ENCODE peak calls at places on chromosomes 4 and X, in seven cellular contexts. O, M, V, C, Z, Q and H are unnamed samples. For H3K4me1, the result is how much of the 10 kb centered on the place peaks cover.

GRCh38 chr4:57093816-57094481 is 16.2 kb downstream of the IGFBP7 start:
- DNase-seq in O (no peak), M (no peak), V (no peak), C (no peak), Z (no peak), Q (no peak), H (no peak)

GRCh38 chr4:116358633-116359222 is 726.6 kb downstream of the TRAM1L1 start:
- DNase-seq in O (peak), M (peak), V (no peak), C (peak), Z (no peak), Q (no peak), H (peak)

GRCh38 chr4:94454405-94454804 is 2.7 kb downstream of the PDLIM5 start:
- DNase-seq in O (no peak), M (no peak), V (no peak), C (peak), Z (no peak), Q (no peak), H (no peak)

GRCh38 chr4:145920205-145920604 is 18.4 kb downstream of the ZNF827 start:
- DNase-seq in O (no peak), M (no peak), V (no peak), C (peak), Z (peak), Q (peak), H (no peak)

GRCh38 chr4:127244515-127244914 is 388.2 kb upstream of the INTU start:
- DNase-seq in O (no peak), M (no peak), V (no peak), C (no peak), Z (no peak), Q (no peak), H (no peak)

GRCh38 chrX:45748443-45748842 is 547.8 kb upstream of the DIPK2B start:
- DNase-seq in O (no peak), M (no peak), V (no peak), C (no peak), Z (no peak), Q (no peak), H (no peak)

GRCh38 chrX:139969286-139969685 is 4.0 kb upstream of the CXorf66 start:
- DNase-seq in O (no peak), M (no peak), V (no peak), C (no peak), Z (no peak), Q (no peak), H (no peak)

GRCh38 chrX:106247162-106247561 is 79.1 kb downstream of the PWWP3B start:
- DNase-seq in O (no peak), M (no peak), V (no peak), C (no peak), Z (no peak), Q (no peak), H (no peak)

GRCh38 chr4:612052-612748 is 13.2 kb upstream of the PDE6B start:
- DNase-seq in O (no peak), M (no peak), V (no peak), C (no peak), Z (no peak), Q (no peak), H (no peak)

DNA sequence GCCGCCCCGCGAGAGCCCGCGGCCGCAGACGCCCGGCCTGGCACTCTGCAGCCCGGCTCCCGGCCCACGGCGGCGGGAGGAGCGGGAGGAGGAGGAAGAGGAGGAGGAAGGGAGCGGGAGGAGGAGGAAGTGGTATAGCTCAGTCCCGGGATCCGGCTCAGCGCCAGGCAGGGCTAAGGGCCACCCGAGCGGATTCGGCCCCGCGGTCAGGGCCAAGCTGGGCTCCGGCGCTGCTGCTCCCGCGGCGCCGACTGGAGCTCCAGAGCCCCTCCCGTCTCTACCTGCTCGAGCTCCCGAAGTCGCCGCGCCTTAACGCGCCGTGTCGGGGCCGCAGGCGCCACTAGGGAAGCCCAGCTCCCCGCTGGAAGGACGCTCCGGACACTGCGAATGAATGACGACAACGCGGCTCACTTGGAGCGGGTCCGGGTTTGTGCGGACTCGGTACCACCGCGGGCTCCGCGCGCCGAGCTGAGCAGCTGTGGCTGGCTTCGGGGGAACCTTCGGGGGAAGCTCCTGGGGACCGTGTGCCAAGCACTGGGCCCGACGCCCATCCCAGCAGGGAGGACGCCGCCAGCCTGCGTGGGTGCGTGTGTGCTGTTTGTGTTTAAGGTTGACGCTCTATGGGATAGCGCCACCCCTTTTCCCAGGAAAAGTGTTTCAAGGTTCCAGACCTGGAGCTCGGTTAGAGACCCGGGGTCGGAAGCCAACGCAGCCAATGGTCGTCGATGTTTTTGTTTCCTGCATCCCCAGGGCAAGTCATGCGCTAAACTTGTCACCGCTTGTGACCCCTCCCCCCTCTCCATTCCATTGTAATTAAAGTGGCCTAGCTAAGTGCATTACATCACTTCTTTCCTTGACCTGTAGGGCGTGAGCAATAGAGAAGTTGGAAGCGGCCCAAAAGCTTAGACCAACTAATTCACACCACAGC is at the start of gene TBC1D9:
- DNase-seq in O (peak), M (peak), V (no peak), C (peak), Z (peak), Q (peak), H (peak)
- TF ChIP-seq POLR2A in O (peak), M (peak), V (no peak), C (peak), Z (peak), Q (peak), H (peak)

GRCh38 chr4:184444953-184445309 is 29.4 kb downstream of the IRF2 start:
- DNase-seq in O (no peak), M (no peak), V (no peak), C (no peak), Z (no peak), Q (no peak), H (peak)

GRCh38 chr4:184441461-184442392 is 32.6 kb downstream of the IRF2 start:
- DNase-seq in O (no peak), M (no peak), V (no peak), C (peak), Z (no peak), Q (no peak), H (no peak)

GRCh38 chr4:184443318-184443717 is 31.0 kb downstream of the IRF2 start:
- DNase-seq in O (no peak), M (no peak), V (no peak), C (no peak), Z (no peak), Q (no peak), H (no peak)

GRCh38 chr4:184446132-184446531 is 28.2 kb downstream of the IRF2 start:
- DNase-seq in O (no peak), M (no peak), V (no peak), C (no peak), Z (no peak), Q (no peak), H (no peak)

DNA sequence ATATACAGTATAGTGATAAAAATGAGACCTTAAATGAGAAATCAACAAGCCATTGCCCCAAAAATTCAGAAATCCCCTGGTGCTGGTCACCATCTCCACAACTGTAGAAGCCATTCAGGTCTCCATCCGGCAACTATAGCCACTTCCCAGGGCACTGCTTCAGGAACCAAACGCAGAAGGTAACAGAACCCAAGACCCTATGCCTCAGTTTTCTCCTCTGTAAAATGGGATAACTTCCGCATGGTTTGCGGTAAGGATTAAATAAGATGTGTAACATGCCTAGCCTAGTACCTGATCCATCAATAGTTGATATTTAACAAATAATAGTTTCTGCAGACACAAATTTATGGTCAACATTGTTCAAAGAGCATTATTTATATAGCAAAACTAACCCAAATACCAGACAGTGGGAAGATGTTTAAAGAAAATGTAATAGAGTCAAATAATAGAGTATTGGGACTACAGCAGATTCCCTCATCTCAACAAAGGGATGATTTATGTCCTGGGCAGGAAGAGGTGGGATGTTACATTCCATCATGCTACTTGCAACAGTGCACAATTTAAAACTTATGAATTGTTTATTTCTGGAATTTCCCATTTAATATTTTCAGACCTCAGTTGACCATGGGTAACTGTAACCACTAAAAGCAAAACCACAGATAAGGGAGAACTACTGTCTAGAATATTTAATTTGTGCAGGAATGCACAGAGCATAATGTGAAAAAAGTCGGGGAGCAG is 30.0 kb downstream of the IRF2 start:
- DNase-seq in O (no peak), M (no peak), V (no peak), C (no peak), Z (no peak), Q (no peak), H (no peak)
- H3K27ac ChIP-seq in O (no peak), M (no peak), V (no peak), C (no peak), Z (no peak), Q (no peak), H (no peak)

GRCh38 chr4:143291334-143291733 is 45.3 kb upstream of the GAB1 start:
- DNase-seq in O (no peak), M (no peak), V (no peak), C (no peak), Z (no peak), Q (no peak), H (no peak)
- H3K4me1 ChIP-seq in O (under half), M (under half), V (half or more), C (under half), Z (under half), Q (under half), H (under half)

DNA sequence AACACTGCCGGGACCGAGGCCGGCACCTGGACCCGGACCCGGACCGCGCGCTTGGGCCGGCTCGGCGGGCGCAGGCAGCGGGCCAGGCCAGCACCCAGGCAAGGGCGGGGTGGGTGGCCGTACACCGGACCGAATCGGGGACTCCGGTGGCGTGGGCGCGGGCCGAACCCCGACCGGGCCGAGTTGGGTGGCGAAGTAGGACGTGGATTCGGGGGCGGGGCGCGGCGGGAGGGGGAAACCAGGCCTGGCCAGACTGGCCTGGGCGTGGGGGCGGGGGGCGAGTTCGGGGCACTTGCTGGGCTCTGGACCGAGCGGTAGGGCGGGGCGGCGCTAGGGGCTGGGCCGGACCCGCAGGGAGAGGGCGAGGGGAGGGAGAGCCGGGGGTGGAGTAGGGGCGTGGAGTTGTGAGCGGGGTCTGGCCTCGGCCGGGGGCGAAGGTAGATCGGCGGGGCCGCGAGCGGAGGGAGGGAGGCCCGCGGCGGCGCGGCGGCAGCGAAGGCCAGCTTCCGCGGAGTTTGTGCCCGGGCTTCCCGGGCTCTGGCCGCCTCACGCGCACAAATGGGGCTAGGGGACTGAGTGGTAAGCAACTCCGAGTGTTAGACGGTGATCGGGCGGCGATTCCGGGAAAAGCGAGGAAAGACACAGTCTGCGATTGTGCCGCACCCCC is 1.8 kb upstream of the BCORL1 start:
- DNase-seq in O (no peak), M (peak), V (no peak), C (peak), Z (peak), Q (no peak), H (peak)
- TF ChIP-seq POLR2A in O (peak), M (peak), V (no peak), C (no peak), Z (peak), Q (no peak), H (peak)

GRCh38 chr4:148444296-148445070 is 2.3 kb upstream of the NR3C2 start:
- DNase-seq in O (no peak), M (peak), V (no peak), C (peak), Z (peak), Q (peak), H (peak)

GRCh38 chr4:148443550-148444295 is 1.5 kb upstream of the NR3C2 start:
- DNase-seq in O (no peak), M (peak), V (no peak), C (peak), Z (peak), Q (peak), H (peak)

GRCh38 chr4:148445071-148445902 is 3.1 kb upstream of the NR3C2 start:
- DNase-seq in O (no peak), M (peak), V (no peak), C (peak), Z (peak), Q (peak), H (peak)

GRCh38 chr4:148447672-148448071 is 5.5 kb upstream of the NR3C2 start:
- DNase-seq in O (no peak), M (no peak), V (no peak), C (peak), Z (peak), Q (no peak), H (no peak)

GRCh38 chr4:148445903-148446261 is 3.7 kb upstream of the NR3C2 start:
- DNase-seq in O (no peak), M (no peak), V (no peak), C (no peak), Z (no peak), Q (no peak), H (no peak)
- H3K27ac ChIP-seq in O (no peak), M (peak), V (peak), C (peak), Z (peak), Q (peak), H (peak)

GRCh38 chr4:82890602-82890912 is 396 bp downstream of the SEC31A start:
- DNase-seq in O (peak), M (no peak), V (no peak), C (no peak), Z (no peak), Q (no peak), H (no peak)

GRCh38 chr4:82892467-82892802 is 1.5 kb upstream of the SEC31A start:
- DNase-seq in O (no peak), M (no peak), V (no peak), C (no peak), Z (no peak), Q (no peak), H (no peak)

GRCh38 chr4:82893942-82894341 is 3.0 kb upstream of the SEC31A start:
- DNase-seq in O (no peak), M (no peak), V (no peak), C (no peak), Z (peak), Q (no peak), H (no peak)

GRCh38 chr4:82890913-82891727 is at the start of gene SEC31A:
- DNase-seq in O (peak), M (peak), V (peak), C (peak), Z (peak), Q (peak), H (peak)

GRCh38 chr4:82891728-82892466 is 944 bp upstream of the SEC31A start:
- DNase-seq in O (no peak), M (no peak), V (no peak), C (no peak), Z (no peak), Q (no peak), H (no peak)
- H3K4me1 ChIP-seq in O (under half), M (under half), V (under half), C (under half), Z (under half), Q (under half), H (under half)

DNA sequence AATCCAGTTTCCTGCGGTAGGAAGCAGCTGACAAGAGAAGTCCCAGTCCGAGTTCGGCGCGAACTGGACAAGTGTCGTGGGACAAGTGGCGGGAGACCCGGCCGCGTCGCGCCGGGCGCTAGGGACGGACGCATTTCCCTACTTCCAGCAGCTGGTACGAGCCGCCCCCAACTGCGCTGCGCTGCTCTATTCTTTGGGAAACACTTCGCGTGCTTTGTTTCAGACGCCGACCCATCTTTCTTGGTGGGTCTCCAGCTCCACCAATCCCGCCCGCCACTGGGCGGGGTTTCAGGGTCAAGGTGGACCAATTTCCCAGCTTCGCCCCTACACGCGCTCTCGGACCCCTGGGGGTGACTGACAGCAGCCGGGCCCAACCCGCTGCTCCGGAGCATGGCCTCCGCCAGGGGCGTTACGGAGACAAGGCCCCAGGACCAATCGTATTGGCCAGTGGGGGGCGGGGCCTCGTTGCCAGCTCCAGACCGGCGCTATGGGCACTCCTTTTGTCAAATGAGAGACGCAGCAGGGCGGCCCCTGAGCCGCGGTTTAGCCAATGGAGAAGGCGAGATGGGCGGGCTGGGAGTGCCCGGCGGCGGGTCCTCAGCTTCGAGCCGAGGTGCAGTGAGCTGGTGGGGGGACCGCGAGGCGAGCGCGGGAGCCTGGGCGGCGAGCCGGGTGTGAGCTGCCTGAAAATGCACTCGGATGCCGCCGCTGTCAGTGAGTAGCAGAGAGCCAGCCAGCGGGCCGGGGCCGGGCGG is at the start of gene DCUN1D4:
- DNase-seq in O (peak), M (peak), V (peak), C (peak), Z (peak), Q (peak), H (peak)
- TF ChIP-seq POLR2A in O (peak), M (peak), V (peak), C (no peak), Z (peak), Q (no peak), H (peak)